ENCODE peak calls at places on chromosome 19, in five cellular contexts. V is IMR-90, X is K562, S is body of pancreas, O is uterus. A is an unnamed sample. For H3K27me3, the result is how much of the 10 kb centered on the place peaks cover.

GRCh38 chr19:55563261-55563690 is 17.4 kb downstream of the ZNF579 start:
- DNase-seq in V (no peak), X (no peak), S (peak), O (peak), A (no peak)

GRCh38 chr19:4504297-4504701 is 14.0 kb downstream of the PLIN4 start:
- DNase-seq in X (no peak), O (no peak), V (no peak), S (no peak), A (no peak)

GRCh38 chr19:13986348-13986904 is 19.7 kb downstream of the RFX1 start:
- DNase-seq in X (no peak), O (peak), S (peak), V (peak), A (no peak)

GRCh38 chr19:8640402-8641004 is 10.1 kb downstream of the NFILZ start:
- DNase-seq in X (no peak), O (no peak), V (no peak), S (peak), A (no peak)

GRCh38 chr19:18674616-18675015 is 8.9 kb upstream of the CRTC1 start:
- DNase-seq in X (no peak), O (no peak), S (no peak), V (peak), A (no peak)

GRCh38 chr19:52270266-52270885 is 989 bp downstream of the ZNF766 start:
- DNase-seq in O (no peak), S (peak), X (no peak), V (peak), A (no peak)

GRCh38 chr19:572891-573825 is 762 bp downstream of the BSG start:
- DNase-seq in O (peak), V (peak), S (peak), X (peak), A (no peak)

GRCh38 chr19:20247016-20247683 is 80.1 kb downstream of the ZNF486 start:
- DNase-seq in V (no peak), X (no peak), O (peak), S (peak), A (no peak)

GRCh38 chr19:30625947-30626346 is 253.8 kb downstream of the ZNF536 start:
- DNase-seq in V (no peak), O (no peak), S (no peak), X (no peak), A (no peak)

GRCh38 chr19:19615086-19615485 is 3.4 kb downstream of the PBX4 start:
- DNase-seq in V (peak), S (no peak), O (no peak), X (no peak), A (no peak)

GRCh38 chr19:17429661-17430101 is 9.8 kb downstream of the MVB12A start:
- DNase-seq in X (peak), S (no peak), V (no peak), O (peak), A (no peak)

GRCh38 chr19:1284979-1285736 is 515 bp upstream of the EFNA2 start:
- DNase-seq in V (no peak), X (no peak), S (no peak), O (no peak), A (no peak)

GRCh38 chr19:28394705-28395104 is 818.2 kb downstream of the UQCRFS1 start:
- DNase-seq in O (no peak), V (no peak), X (no peak), S (no peak), A (no peak)

GRCh38 chr19:21483589-21484170 is 21.7 kb upstream of the ZNF429 start:
- DNase-seq in X (peak), V (no peak), S (peak), O (peak), A (no peak)

GRCh38 chr19:290539-291521 is at the start of gene PLPP2:
- DNase-seq in V (no peak), X (no peak), O (peak), S (peak), A (no peak)

GRCh38 chr19:926595-927043 is 784 bp downstream of the ARID3A start:
- DNase-seq in S (peak), V (no peak), X (peak), O (peak), A (no peak)

GRCh38 chr19:55460670-55461258 is 678 bp downstream of the ISOC2 start:
- DNase-seq in O (peak), S (peak), V (peak), X (peak), A (no peak)

GRCh38 chr19:33654840-33655508 is 33.2 kb downstream of the CHST8 start:
- DNase-seq in O (no peak), V (no peak), S (no peak), X (no peak), A (no peak)

GRCh38 chr19:6070179-6071102 is 39.9 kb downstream of the RFX2 start:
- DNase-seq in X (no peak), V (no peak), O (no peak), S (no peak), A (no peak)

GRCh38 chr19:49802836-49803528 is 10.1 kb downstream of the FUZ start:
- DNase-seq in X (no peak), S (peak), O (peak), V (no peak), A (no peak)

GRCh38 chr19:48468806-48469055 is 438 bp upstream of the CYTH2 start:
- DNase-seq in V (no peak), O (no peak), S (peak), X (no peak), A (no peak)

GRCh38 chr19:6424190-6424938 is at the start of gene KHSRP:
- DNase-seq in V (no peak), X (peak), S (no peak), O (peak), A (no peak)

GRCh38 chr19:47445937-47446402 is 25.7 kb downstream of the SLC8A2 start:
- DNase-seq in X (peak), O (peak), S (peak), V (no peak), A (no peak)

GRCh38 chr19:38545596-38545995 is 72.2 kb downstream of the MAP4K1 start:
- DNase-seq in V (no peak), O (no peak), X (no peak), S (no peak), A (no peak)

GRCh38 chr19:7463575-7463974 is 25.3 kb downstream of the PEX11G start:
- DNase-seq in X (no peak), V (no peak), S (no peak), O (no peak), A (no peak)

GRCh38 chr19:7470540-7471305 is 18.1 kb downstream of the PEX11G start:
- DNase-seq in X (no peak), O (no peak), V (no peak), S (peak), A (no peak)

GRCh38 chr19:7469654-7470285 is 19.1 kb downstream of the PEX11G start:
- DNase-seq in O (no peak), X (no peak), S (no peak), V (no peak), A (no peak)

GRCh38 chr19:7468840-7469239 is 20.0 kb downstream of the PEX11G start:
- DNase-seq in O (no peak), V (no peak), S (no peak), X (no peak), A (no peak)

DNA sequence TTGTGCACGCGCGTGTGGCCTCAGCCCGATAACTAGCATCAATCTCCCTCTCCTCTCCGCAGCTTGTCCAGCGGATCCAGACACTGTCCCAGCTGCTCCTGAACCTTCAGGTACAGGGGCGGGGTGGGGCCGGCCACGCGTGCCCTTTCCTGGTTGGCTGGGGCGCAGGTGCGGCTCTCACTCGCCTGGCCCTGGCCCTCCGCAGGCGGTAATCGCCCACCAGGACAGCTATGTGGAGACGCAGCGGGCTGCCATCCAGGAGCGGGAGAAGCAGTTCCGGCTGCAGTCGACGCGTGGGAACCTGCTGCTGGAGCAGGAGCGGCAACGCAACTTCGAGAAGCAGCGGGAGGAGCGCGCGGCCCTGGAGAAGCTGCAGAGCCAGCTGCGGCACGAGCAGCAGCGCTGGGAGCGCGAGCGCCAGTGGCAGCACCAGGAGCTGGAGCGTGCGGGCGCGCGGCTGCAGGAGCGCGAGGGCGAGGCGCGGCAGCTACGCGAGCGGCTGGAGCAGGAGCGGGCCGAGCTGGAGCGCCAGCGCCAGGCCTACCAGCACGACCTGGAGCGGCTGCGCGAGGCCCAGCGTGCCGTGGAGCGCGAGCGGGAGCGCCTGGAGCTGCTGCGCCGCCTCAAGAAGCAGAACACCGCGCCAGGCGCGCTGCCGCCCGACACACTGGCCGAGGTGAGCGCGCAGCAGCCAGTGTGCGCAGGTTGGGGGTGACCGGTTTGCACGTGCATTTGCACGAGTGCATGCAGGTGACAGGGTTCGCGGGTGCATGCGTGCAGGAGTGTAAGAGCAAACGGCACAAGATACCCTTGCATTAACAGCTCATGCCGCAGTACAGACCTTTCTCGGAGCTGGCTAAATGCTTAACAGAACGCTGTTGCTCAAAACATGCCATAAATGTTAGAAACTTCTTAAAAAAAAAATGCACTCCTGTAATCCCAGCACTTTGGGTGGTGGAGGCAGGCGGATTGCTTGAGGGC is 21.5 kb downstream of the PEX11G start:
- DNase-seq in O (no peak), V (no peak), X (no peak), S (no peak), A (no peak)
- TF ChIP-seq POLR2A in O (no peak), V (no peak), X (no peak), S (no peak), A (no peak)

GRCh38 chr19:31874313-31874712 is 471.1 kb upstream of the ZNF507 start:
- DNase-seq in X (no peak), V (no peak), S (no peak), O (no peak), A (no peak)
- H3K27me3 ChIP-seq in X (under half), V (under half), S (under half), O (under half), A (under half)

GRCh38 chr19:46133777-46134231 is 9.3 kb upstream of the IGFL3 start:
- DNase-seq in O (no peak), S (no peak), V (no peak), X (no peak), A (no peak)

GRCh38 chr19:46132508-46133100 is 8.1 kb upstream of the IGFL3 start:
- DNase-seq in O (no peak), S (no peak), V (no peak), X (no peak), A (no peak)

GRCh38 chr19:46131485-46132143 is 7.1 kb upstream of the IGFL3 start:
- DNase-seq in O (no peak), S (no peak), V (no peak), X (no peak), A (no peak)

GRCh38 chr19:46134527-46134926 is 10.0 kb upstream of the IGFL3 start:
- DNase-seq in S (no peak), X (no peak), V (peak), O (no peak), A (no peak)

DNA sequence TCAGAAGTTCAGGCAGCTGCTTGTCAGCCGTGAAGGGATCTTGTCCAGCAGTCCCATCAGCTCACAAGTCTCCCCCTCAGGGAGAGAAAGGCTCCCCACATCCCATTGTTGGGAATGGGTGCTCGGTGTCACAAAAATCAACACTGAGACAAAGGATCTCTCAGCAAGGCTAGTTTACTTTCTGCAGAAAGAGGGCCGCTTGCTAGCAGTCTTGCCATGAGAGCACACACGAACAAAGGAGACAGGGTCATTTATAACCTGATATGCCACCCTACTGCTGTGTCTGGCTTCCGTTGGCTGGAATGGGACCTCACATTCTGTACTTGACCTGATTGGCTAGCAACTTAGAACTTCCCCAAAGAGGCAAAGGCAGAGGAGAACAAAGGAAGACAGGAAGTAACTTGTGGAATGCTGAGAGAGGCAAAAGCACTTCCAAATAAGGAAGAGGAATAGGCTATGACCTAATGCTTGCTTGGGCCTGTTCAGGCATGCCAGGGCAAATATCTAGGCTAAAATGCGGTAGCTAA is 8.7 kb upstream of the IGFL3 start:
- DNase-seq in S (peak), V (peak), X (peak), O (peak), A (no peak)
- TF ChIP-seq POLR2A in S (peak), V (peak), X (no peak), O (peak), A (no peak)

DNA sequence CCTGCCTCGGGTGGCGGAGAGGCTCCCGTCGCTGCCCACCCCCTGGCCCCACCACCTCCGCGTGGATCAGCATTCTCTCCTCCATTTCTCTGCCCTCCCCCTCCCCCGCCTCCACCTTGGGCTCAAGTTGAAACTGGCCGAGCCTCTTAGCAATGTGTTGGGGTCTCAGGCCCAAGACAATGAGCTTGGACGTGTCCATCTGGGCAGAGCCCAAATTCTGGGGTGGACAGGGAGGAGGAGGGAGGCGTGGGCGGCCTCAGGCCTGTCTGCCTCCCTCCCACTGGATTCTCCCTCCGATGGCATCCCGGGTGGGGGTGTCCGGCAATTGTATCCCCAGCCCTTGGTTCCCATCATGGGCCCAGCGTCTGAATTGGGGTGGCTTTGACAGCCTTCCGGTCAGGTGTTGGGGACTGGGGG is 1.2 kb downstream of the CELF5 start:
- DNase-seq in O (no peak), X (no peak), S (no peak), V (no peak), A (no peak)
- H3K27me3 ChIP-seq in O (under half), X (under half), S (under half), V (half or more), A (under half)

DNA sequence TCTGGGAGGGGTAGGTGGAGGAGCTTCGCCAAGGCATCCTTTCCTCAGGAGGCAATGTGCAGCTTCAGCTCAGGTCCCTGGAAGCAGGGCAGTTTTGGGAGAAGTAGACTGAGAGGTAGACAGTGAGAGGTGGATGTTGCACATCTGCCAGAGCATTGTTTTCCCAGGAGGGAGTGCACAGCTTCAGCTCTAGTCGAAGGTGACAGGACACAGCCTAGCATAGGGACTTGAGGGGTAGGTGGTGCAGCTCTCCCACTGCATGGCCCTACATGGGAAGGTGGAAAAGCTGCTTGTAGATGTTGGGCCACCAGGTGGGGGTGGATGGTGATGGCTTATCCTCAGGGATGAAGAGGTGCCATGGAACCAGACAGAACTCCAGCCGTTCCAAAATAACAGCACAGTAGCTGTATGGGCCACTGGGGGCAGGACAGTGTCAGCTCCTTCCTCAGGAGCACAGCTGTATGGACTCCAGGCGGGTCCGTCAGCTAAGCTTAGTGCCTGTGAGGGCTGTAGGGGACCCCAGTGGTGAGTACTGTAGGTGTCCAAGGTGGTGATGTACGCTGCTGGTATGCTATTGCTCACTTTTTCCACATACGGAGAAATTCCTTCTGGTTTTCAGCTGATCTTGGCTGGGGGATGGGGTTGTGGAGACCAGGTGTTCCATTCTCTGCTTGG is 17.4 kb upstream of the ZNF543 start:
- DNase-seq in S (no peak), V (no peak), X (no peak), O (no peak), A (no peak)
- TF ChIP-seq POLR2A in S (no peak), V (no peak), X (no peak), O (no peak), A (no peak)

DNA sequence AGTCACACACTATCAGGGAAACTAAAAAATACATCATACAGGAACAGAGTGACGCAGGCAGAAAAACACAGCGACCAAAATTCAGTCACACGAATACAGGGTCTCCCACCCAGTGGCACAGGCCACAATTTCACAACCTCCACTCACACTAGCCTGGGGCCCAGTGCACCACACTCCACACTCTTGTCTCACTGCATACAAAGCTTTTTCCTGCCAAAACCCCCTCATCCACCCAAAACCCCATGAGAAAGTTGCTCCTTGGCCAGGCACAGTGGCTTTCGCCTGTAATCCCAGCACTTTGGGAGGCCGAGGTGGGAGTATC is 1.2 kb downstream of the S1PR5 start:
- DNase-seq in V (no peak), X (no peak), O (no peak), S (no peak), A (no peak)
- H3K27me3 ChIP-seq in V (under half), X (under half), O (under half), S (under half), A (under half)

GRCh38 chr19:57664269-57665127 is 4.2 kb upstream of the ZSCAN4 start:
- DNase-seq in V (peak), S (peak), X (peak), O (peak), A (no peak)
- TF ChIP-seq POLR2A in V (no peak), S (no peak), X (no peak), O (no peak), A (no peak)

GRCh38 chr19:41936416-41936850 is 8.2 kb upstream of the ERFL start:
- DNase-seq in S (no peak), V (no peak), O (no peak), X (no peak), A (no peak)

GRCh38 chr19:41936961-41937360 is 8.7 kb upstream of the ERFL start:
- DNase-seq in O (no peak), S (no peak), V (no peak), X (no peak), A (no peak)

GRCh38 chr19:41934849-41935374 is 6.7 kb upstream of the ERFL start:
- DNase-seq in X (peak), O (peak), V (peak), S (peak), A (no peak)

GRCh38 chr19:41937525-41937924 is 9.3 kb upstream of the ERFL start:
- DNase-seq in X (no peak), V (no peak), S (no peak), O (no peak), A (no peak)

GRCh38 chr19:41935781-41936415 is 7.6 kb upstream of the ERFL start:
- DNase-seq in V (no peak), X (no peak), O (no peak), S (no peak), A (no peak)
- H3K27me3 ChIP-seq in V (under half), X (under half), O (under half), S (under half), A (under half)

DNA sequence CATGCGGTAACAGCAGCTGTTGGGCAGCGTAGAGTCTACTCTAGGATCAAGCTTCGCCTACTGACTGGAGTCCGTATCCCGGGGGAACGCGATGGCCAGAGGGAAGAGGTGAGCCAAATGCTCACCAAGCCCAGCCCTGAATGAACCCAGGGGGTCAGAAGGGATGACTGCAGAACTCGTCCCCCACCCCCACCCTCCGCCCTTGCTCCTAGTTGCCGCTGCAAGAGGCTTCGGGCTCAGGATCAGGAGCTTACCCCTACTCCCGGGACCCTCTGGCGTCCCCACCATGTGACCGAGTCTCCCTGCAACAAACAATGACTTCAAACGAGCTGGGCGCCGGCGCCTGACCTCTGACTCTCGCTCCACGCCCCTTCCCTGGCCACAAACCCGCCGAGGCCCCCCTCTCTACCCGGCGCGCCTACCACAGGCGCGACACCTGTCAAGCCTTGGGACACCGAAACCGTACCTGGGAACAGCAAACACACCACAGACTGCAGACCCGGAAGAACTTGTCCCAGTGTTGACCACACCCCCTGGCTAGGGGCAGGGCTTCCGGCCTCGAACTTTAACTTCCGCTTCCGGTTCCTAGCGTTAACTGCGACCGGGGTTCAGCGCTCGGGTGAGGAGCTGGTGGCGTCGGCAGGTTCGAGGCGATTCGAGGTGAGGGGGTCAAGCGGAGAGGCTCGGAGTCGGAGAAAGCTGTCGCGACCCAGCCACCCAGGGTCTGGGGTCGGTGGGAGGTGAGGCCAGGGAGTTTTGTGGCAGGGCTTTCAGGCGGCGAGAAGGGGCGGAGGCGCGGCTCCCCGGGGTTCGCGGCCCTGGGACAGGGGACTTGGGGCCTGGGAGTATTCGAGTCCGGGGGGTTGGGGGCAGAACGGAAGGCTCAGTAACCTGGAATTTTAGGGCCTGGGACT is at the start of gene UBL5:
- DNase-seq in S (peak), X (peak), O (peak), V (peak), A (no peak)
- TF ChIP-seq POLR2A in S (peak), X (peak), O (peak), V (peak), A (no peak)

GRCh38 chr19:35332817-35333216 is 3.8 kb downstream of the CD22 start:
- DNase-seq in V (no peak), X (no peak), O (no peak), S (no peak), A (no peak)
- H3K27me3 ChIP-seq in V (under half), X (under half), O (under half), S (under half), A (under half)